ENCODE peak calls at places on chromosomes 1 and 21, in ten cellular contexts. A is NCI-H1694; Q is stomach; P is ovary; G is activated T-cell treated with anti-CD3 and anti-CD28 coated beads for 24 hours; T is neural progenitor cell; F is activated CD4-positive, alpha-beta T cell treated with anti-CD3 and anti-CD28 coated beads, Interleukin-2, amount 10 ng/mL, durations not matched to agents 7 days and 5 days; L is neural crest cell; V is stimulated activated CD8-positive, alpha-beta memory T cell treated with anti-CD3 and anti-CD28 coated beads, Interleukin-2, amount 100 ng/mL, for 48 hours; I is NB4. M is an unnamed sample.

GRCh38 chr1:117680316-117681002 is 74.6 kb downstream of the TENT5C start:
- DNase-seq in A (no peak), Q (no peak), P (no peak), G (no peak), T (no peak), F (no peak), L (no peak), V (no peak), I (no peak), M (no peak)

GRCh38 chr1:110475358-110476027 is 24.5 kb downstream of the PROK1 start:
- DNase-seq in A (no peak), Q (no peak), P (no peak), G (no peak), T (no peak), F (no peak), L (no peak), V (no peak), I (no peak), M (no peak)

GRCh38 chr21:39040494-39041110 is 142.6 kb downstream of the PSMG1 start:
- DNase-seq in A (no peak), Q (no peak), P (no peak), G (no peak), T (no peak), F (no peak), L (no peak), V (no peak), I (no peak), M (no peak)

GRCh38 chr1:47587891-47588582 is 150.2 kb downstream of the FOXD2 start:
- DNase-seq in A (no peak), Q (no peak), P (no peak), G (no peak), T (no peak), F (peak; percentile 1), L (no peak), V (no peak), I (no peak), M (no peak)

GRCh38 chr1:65310078-65310587 is 790 bp downstream of the DNAJC6 start:
- DNase-seq in A (peak; percentile 87), Q (no peak), P (no peak), G (no peak), T (no peak), F (no peak), L (no peak), V (no peak), I (no peak), M (no peak)

GRCh38 chr1:62682531-62682930 is 5.7 kb downstream of the DOCK7 start:
- DNase-seq in A (no peak), Q (no peak), P (no peak), G (no peak), T (no peak), F (no peak), L (no peak), V (no peak), I (no peak), M (no peak)

GRCh38 chr1:231893400-231894102 is 267.0 kb downstream of the DISC1 start:
- DNase-seq in A (no peak), Q (no peak), P (no peak), G (no peak), T (no peak), F (no peak), L (no peak), V (no peak), I (no peak), M (no peak)

GRCh38 chr1:166174108-166174507 is 7.3 kb upstream of the FAM78B start:
- DNase-seq in A (peak; percentile 82), Q (peak; percentile 31), P (no peak), G (no peak), T (no peak), F (no peak), L (no peak), V (no peak), I (no peak), M (no peak)

GRCh38 chr1:27597511-27598216 is 6.3 kb downstream of the AHDC1 start:
- DNase-seq in A (no peak), Q (no peak), P (peak; percentile 42), G (no peak), T (no peak), F (no peak), L (no peak), V (no peak), I (no peak), M (no peak)

GRCh38 chr21:43332872-43333300 is 94.0 kb downstream of the SIK1 start:
- DNase-seq in A (no peak), Q (no peak), P (no peak), G (no peak), T (peak; percentile 31), F (no peak), L (no peak), V (no peak), I (no peak), M (no peak)

GRCh38 chr1:58773406-58773840 is 10.4 kb downstream of the JUN start:
- DNase-seq in A (peak; percentile 18), Q (peak; percentile 76), P (no peak), G (no peak), T (peak; percentile 21), F (peak; percentile 26), L (no peak), V (no peak), I (peak; percentile 77), M (peak; percentile 68)

GRCh38 chr1:210233495-210234253 is 1.1 kb downstream of the SERTAD4 start:
- DNase-seq in A (no peak), Q (peak; percentile 59), P (peak; percentile 65), G (no peak), T (peak; percentile 63), F (no peak), L (peak; percentile 31), V (no peak), I (peak; percentile 38), M (no peak)

GRCh38 chr1:234725177-234726132 is 115.5 kb upstream of the IRF2BP2 start:
- DNase-seq in A (no peak), Q (peak; percentile 68), P (peak; percentile 56), G (peak; percentile 41), T (no peak), F (peak; percentile 68), L (no peak), V (no peak), I (no peak), M (no peak)

GRCh38 chr1:7380712-7381111 is 390.4 kb upstream of the VAMP3 start:
- DNase-seq in A (no peak), Q (peak; percentile 16), P (no peak), G (no peak), T (no peak), F (no peak), L (no peak), V (no peak), I (no peak), M (no peak)

GRCh38 chr1:110639724-110640386 is 33.7 kb upstream of the KCNA2 start:
- DNase-seq in A (no peak), Q (no peak), P (no peak), G (no peak), T (no peak), F (no peak), L (no peak), V (no peak), I (no peak), M (no peak)

M was measured in HL-60.